ENCODE peak calls at places on chromosome 9, in six cellular contexts. Z is aorta; G is fibroblast of mammary gland; T is stimulated activated CD8-positive, alpha-beta memory T cell treated with anti-CD3 and anti-CD28 coated beads, Interleukin-12 subunit alpha, Interleukin-12 subunit beta, amount 100 ng/mL, for 4 hours; O is WTC11; R is cardiac fibroblast. N is an unnamed sample.

GRCh38 chr9:83108208-83108607 is 45.3 kb upstream of the RASEF start:
- DNase-seq in G (no peak), O (no peak), T (no peak), Z (no peak), R (no peak), N (no peak)

GRCh38 chr9:114098660-114099522 is at the start of gene KIF12:
- DNase-seq in R (no peak), T (no peak), G (no peak), Z (no peak), O (peak), N (no peak)

GRCh38 chr9:21558627-21559401 is 76.7 kb upstream of the IFNE start:
- DNase-seq in G (no peak), Z (no peak), R (peak), T (no peak), O (peak), N (no peak)

GRCh38 chr9:129343697-129344375 is 165.8 kb upstream of the IER5L start:
- DNase-seq in T (no peak), G (peak), R (no peak), O (no peak), Z (peak), N (no peak)

GRCh38 chr9:445033-445432 is 230.4 kb downstream of the DOCK8 start:
- DNase-seq in T (no peak), R (peak), O (no peak), G (peak), Z (peak), N (peak)

GRCh38 chr9:79353856-79354520 is 217.8 kb upstream of the TLE4 start:
- DNase-seq in Z (no peak), G (peak), O (no peak), T (no peak), R (peak), N (peak)

GRCh38 chr9:133707065-133707760 is 30.9 kb downstream of the SARDH start:
- DNase-seq in G (peak), R (peak), O (peak), T (no peak), Z (peak), N (peak)

GRCh38 chr9:130172858-130173461 is 756 bp downstream of the NCS1 start:
- DNase-seq in G (no peak), R (no peak), Z (peak), T (peak), O (no peak), N (no peak)

GRCh38 chr9:34384368-34385165 is 7.9 kb upstream of the MYORG start:
- DNase-seq in T (no peak), O (no peak), G (peak), R (no peak), Z (no peak), N (no peak)

GRCh38 chr9:77132991-77133390 is 44.3 kb upstream of the VPS13A start:
- DNase-seq in Z (no peak), G (no peak), O (no peak), T (no peak), R (peak), N (no peak)

GRCh38 chr9:92247981-92248380 is 45.5 kb downstream of the IARS1 start:
- DNase-seq in G (no peak), T (no peak), R (no peak), Z (no peak), O (no peak), N (no peak)

GRCh38 chr9:70408393-70409040 is 5.9 kb downstream of the KLF9 start:
- DNase-seq in Z (no peak), R (no peak), T (no peak), G (peak), O (no peak), N (no peak)

GRCh38 chr9:133889498-133890301 is 102.4 kb downstream of the VAV2 start:
- DNase-seq in O (no peak), R (peak), T (no peak), G (peak), Z (no peak), N (peak)

N was measured in foreskin fibroblast.